ENCODE peak calls at places on chromosomes 6 and 20, in ten cellular contexts. T is DMS 273 treated with DMSO at 0.1 percent for 48 hours; B is EL; V is OCI-M1; R is activated CD4-positive, alpha-beta T cell treated with anti-CD3 and anti-CD28 coated beads for 4 hours; Q is A172; F is neural progenitor cell; G is left kidney; X is effector CD4-positive, alpha-beta T cell; C is MV-4-11. S is an unnamed sample.

GRCh38 chr6:159754959-159755914 is 6.6 kb upstream of the ACAT2 start:
- DNase-seq in T (no peak), B (no peak), V (no peak), R (no peak), Q (no peak), F (no peak), G (no peak), X (no peak), C (no peak), S (no peak)

GRCh38 chr20:9617940-9618339 is 103.5 kb downstream of the LAMP5 start:
- DNase-seq in T (peak), B (peak), V (peak), R (no peak), Q (peak), F (peak), G (peak), X (no peak), C (peak), S (no peak)

GRCh38 chr6:15914553-15914952 is 214.3 kb upstream of the MYLIP start:
- DNase-seq in T (no peak), B (no peak), V (peak), R (no peak), Q (no peak), F (no peak), G (no peak), X (no peak), C (no peak), S (peak)

GRCh38 chr6:32058511-32058963 is 20.3 kb downstream of the CYP21A2 start:
- DNase-seq in T (no peak), B (no peak), V (no peak), R (no peak), Q (no peak), F (no peak), G (peak), X (no peak), C (no peak), S (no peak)

GRCh38 chr6:25173951-25174474 is 105.2 kb upstream of the CARMIL1 start:
- DNase-seq in T (no peak), B (peak), V (peak), R (no peak), Q (peak), F (no peak), G (no peak), X (no peak), C (peak), S (no peak)

GRCh38 chr6:156109713-156110112 is 654.1 kb upstream of the NOX3 start:
- DNase-seq in T (no peak), B (peak), V (no peak), R (no peak), Q (no peak), F (no peak), G (peak), X (no peak), C (no peak), S (no peak)

GRCh38 chr6:102848210-102848609 is 1454.7 kb downstream of the GRIK2 start:
- DNase-seq in T (no peak), B (no peak), V (no peak), R (no peak), Q (no peak), F (no peak), G (no peak), X (no peak), C (no peak), S (no peak)

GRCh38 chr6:29009358-29009757 is 4.2 kb upstream of the ZNF311 start:
- DNase-seq in T (no peak), B (no peak), V (no peak), R (no peak), Q (no peak), F (no peak), G (no peak), X (no peak), C (no peak), S (no peak)

GRCh38 chr6:14129572-14129971 is 12.0 kb downstream of the CD83 start:
- DNase-seq in T (peak), B (peak), V (peak), R (no peak), Q (peak), F (peak), G (peak), X (no peak), C (peak), S (peak)

GRCh38 chr6:152572395-152573061 is 64.6 kb downstream of the SYNE1 start:
- DNase-seq in T (no peak), B (peak), V (no peak), R (no peak), Q (peak), F (no peak), G (peak), X (no peak), C (no peak), S (no peak)

GRCh38 chr6:160391419-160392116 is 43.4 kb downstream of the SLC22A3 start:
- DNase-seq in T (no peak), B (peak), V (no peak), R (no peak), Q (peak), F (no peak), G (no peak), X (no peak), C (no peak), S (no peak)

GRCh38 chr6:11964729-11965128 is 47.4 kb upstream of the HIVEP1 start:
- DNase-seq in T (no peak), B (no peak), V (no peak), R (no peak), Q (no peak), F (no peak), G (no peak), X (no peak), C (peak), S (no peak)

GRCh38 chr20:31811796-31812728 is 7.1 kb upstream of the MYLK2 start:
- DNase-seq in T (no peak), B (peak), V (peak), R (no peak), Q (peak), F (no peak), G (peak), X (no peak), C (no peak), S (no peak)

GRCh38 chr6:37514377-37514776 is 14.7 kb upstream of the CCDC167 start:
- DNase-seq in T (no peak), B (peak), V (no peak), R (peak), Q (peak), F (no peak), G (no peak), X (peak), C (no peak), S (peak)

GRCh38 chr20:46148313-46149213 is 30.4 kb downstream of the CD40 start:
- DNase-seq in T (no peak), B (no peak), V (peak), R (no peak), Q (no peak), F (no peak), G (no peak), X (no peak), C (no peak), S (no peak)

GRCh38 chr6:161035182-161035980 is 43.8 kb downstream of the MAP3K4 start:
- DNase-seq in T (no peak), B (no peak), V (peak), R (no peak), Q (no peak), F (no peak), G (no peak), X (no peak), C (peak), S (no peak)

GRCh38 chr6:36578030-36578825 is 15.9 kb upstream of the SRSF3 start:
- DNase-seq in T (no peak), B (no peak), V (peak), R (no peak), Q (no peak), F (no peak), G (no peak), X (no peak), C (no peak), S (no peak)

GRCh38 chr6:132780770-132781371 is 17.6 kb downstream of the SLC18B1 start:
- DNase-seq in T (no peak), B (peak), V (peak), R (no peak), Q (peak), F (peak), G (peak), X (no peak), C (peak), S (peak)

GRCh38 chr6:63706630-63707029 is 71.0 kb downstream of the PHF3 start:
- DNase-seq in T (no peak), B (no peak), V (no peak), R (no peak), Q (no peak), F (no peak), G (no peak), X (no peak), C (no peak), S (no peak)

GRCh38 chr20:49583669-49584417 is 15.9 kb upstream of the PTGIS start:
- DNase-seq in T (peak), B (peak), V (peak), R (no peak), Q (peak), F (no peak), G (peak), X (no peak), C (peak), S (no peak)

GRCh38 chr20:1390552-1391403 is 2.1 kb downstream of the FKBP1A start:
- DNase-seq in T (no peak), B (no peak), V (no peak), R (no peak), Q (no peak), F (no peak), G (no peak), X (no peak), C (no peak), S (peak)

GRCh38 chr20:25071722-25072121 is 10.2 kb downstream of the VSX1 start:
- DNase-seq in T (no peak), B (no peak), V (no peak), R (no peak), Q (no peak), F (no peak), G (no peak), X (no peak), C (no peak), S (no peak)

GRCh38 chr20:21101453-21102251 is 4.5 kb downstream of the LINC00237 start:
- DNase-seq in T (no peak), B (no peak), V (no peak), R (no peak), Q (no peak), F (peak), G (peak), X (no peak), C (no peak), S (peak)

GRCh38 chr6:85464722-85465150 is 14.9 kb downstream of the NT5E start:
- DNase-seq in T (no peak), B (peak), V (no peak), R (peak), Q (peak), F (no peak), G (no peak), X (no peak), C (peak), S (peak)

GRCh38 chr6:87139236-87139635 is 16.1 kb upstream of the ZNF292 start:
- DNase-seq in T (no peak), B (peak), V (peak), R (peak), Q (peak), F (peak), G (peak), X (peak), C (peak), S (peak)

GRCh38 chr6:14573267-14573666 is 455.7 kb downstream of the CD83 start:
- DNase-seq in T (no peak), B (no peak), V (no peak), R (no peak), Q (no peak), F (no peak), G (no peak), X (no peak), C (no peak), S (no peak)

GRCh38 chr20:48470141-48470540 is 357.7 kb downstream of the PREX1 start:
- DNase-seq in T (no peak), B (no peak), V (no peak), R (no peak), Q (no peak), F (no peak), G (no peak), X (no peak), C (no peak), S (no peak)

GRCh38 chr20:59032713-59033059 is 551 bp upstream of the ATP5F1E start:
- DNase-seq in T (peak), B (no peak), V (no peak), R (no peak), Q (peak), F (no peak), G (no peak), X (no peak), C (no peak), S (no peak)

GRCh38 chr20:7637184-7637583 is 303.1 kb downstream of the HAO1 start:
- DNase-seq in T (no peak), B (no peak), V (no peak), R (no peak), Q (no peak), F (no peak), G (no peak), X (no peak), C (no peak), S (no peak)

GRCh38 chr6:157182503-157183254 is 140.6 kb downstream of the TMEM242 start:
- DNase-seq in T (no peak), B (no peak), V (no peak), R (no peak), Q (no peak), F (no peak), G (no peak), X (no peak), C (no peak), S (no peak)